ENCODE peak calls at places on chromosome 4, in ten cellular contexts. M is WTC11, W is RWPE1, S is HCT116, E is AG09309, F is keratinocyte, V is A549, O is GM12878, N is progenitor cell of endocrine pancreas, K is AG10803. Q is an unnamed sample.

GRCh38 chr4:94441838-94442237 is 9.9 kb upstream of the PDLIM5 start:
- DNase-seq in M (no peak), V (no peak), N (no peak), E (no peak), W (no peak), O (no peak), S (no peak), F (no peak), K (no peak), Q (no peak)

GRCh38 chr4:84965558-84966381 is 720 bp downstream of the WDFY3 start:
- DNase-seq in W (peak; percentile 46), O (no peak), S (no peak), K (peak; percentile 38), E (no peak), N (peak; percentile 59), V (peak; percentile 31), F (no peak), M (peak; percentile 69), Q (peak; percentile 9)

GRCh38 chr4:174929346-174929745 is 11.2 kb downstream of the ADAM29 start:
- DNase-seq in E (no peak), N (no peak), W (no peak), M (no peak), F (no peak), V (no peak), K (no peak), S (no peak), O (no peak), Q (no peak)

GRCh38 chr4:153113061-153113837 is 91.0 kb upstream of the TRIM2 start:
- DNase-seq in V (no peak), E (peak; percentile 80), M (no peak), S (no peak), O (no peak), K (peak; percentile 79), N (no peak), F (no peak), W (no peak), Q (no peak)

GRCh38 chr4:53113433-53114215 is 251.5 kb downstream of the RASL11B start:
- DNase-seq in N (no peak), V (no peak), E (no peak), O (no peak), S (no peak), W (no peak), F (no peak), K (peak; percentile 66), M (no peak), Q (no peak)

GRCh38 chr4:113446019-113446418 is 315.5 kb downstream of the CAMK2D start:
- DNase-seq in O (no peak), F (peak; percentile 78), W (peak; percentile 66), K (peak; percentile 75), M (no peak), S (peak; percentile 98), N (no peak), E (no peak), V (peak; percentile 44), Q (no peak)

GRCh38 chr4:52173470-52174055 is 122.5 kb downstream of the SPATA18 start:
- DNase-seq in N (no peak), K (peak; percentile 78), M (no peak), O (no peak), F (no peak), W (no peak), S (no peak), V (no peak), E (peak; percentile 24), Q (no peak)

GRCh38 chr4:152628128-152628527 is 51.7 kb downstream of the TMEM154 start:
- DNase-seq in N (no peak), M (no peak), V (no peak), W (no peak), S (no peak), O (no peak), K (peak; percentile 84), F (no peak), E (no peak), Q (no peak)

GRCh38 chr4:166527500-166527899 is 654.5 kb downstream of the TLL1 start:
- DNase-seq in F (no peak), E (peak; percentile 4), W (no peak), S (no peak), V (no peak), O (no peak), N (no peak), K (peak; percentile 1), M (no peak), Q (no peak)

GRCh38 chr4:169070071-169070894 is 60.2 kb upstream of the CBR4 start:
- DNase-seq in E (peak; percentile 95), V (peak; percentile 74), W (peak; percentile 93), S (peak; percentile 76), K (peak; percentile 90), F (peak; percentile 98), O (no peak), M (peak; percentile 54), N (no peak), Q (no peak)

GRCh38 chr4:159292137-159292896 is 189.4 kb downstream of the RAPGEF2 start:
- DNase-seq in F (no peak), O (no peak), K (no peak), W (no peak), E (no peak), N (no peak), S (no peak), M (peak; percentile 18), V (no peak), Q (no peak)

GRCh38 chr4:37054670-37055069 is 189.9 kb upstream of the NWD2 start:
- DNase-seq in F (no peak), E (no peak), O (no peak), V (no peak), W (no peak), K (no peak), S (no peak), N (no peak), M (peak; percentile 31), Q (no peak)

GRCh38 chr4:171891038-171891437 is 77.8 kb downstream of the GALNTL6 start:
- DNase-seq in N (no peak), M (no peak), V (no peak), F (no peak), O (no peak), E (no peak), K (no peak), W (no peak), S (no peak), Q (peak; percentile 4)
- TF ChIP-seq CTCF in N (no peak), M (no peak), V (no peak), F (no peak), O (no peak), E (no peak), K (no peak), W (no peak), S (no peak), Q (no peak)

DNA sequence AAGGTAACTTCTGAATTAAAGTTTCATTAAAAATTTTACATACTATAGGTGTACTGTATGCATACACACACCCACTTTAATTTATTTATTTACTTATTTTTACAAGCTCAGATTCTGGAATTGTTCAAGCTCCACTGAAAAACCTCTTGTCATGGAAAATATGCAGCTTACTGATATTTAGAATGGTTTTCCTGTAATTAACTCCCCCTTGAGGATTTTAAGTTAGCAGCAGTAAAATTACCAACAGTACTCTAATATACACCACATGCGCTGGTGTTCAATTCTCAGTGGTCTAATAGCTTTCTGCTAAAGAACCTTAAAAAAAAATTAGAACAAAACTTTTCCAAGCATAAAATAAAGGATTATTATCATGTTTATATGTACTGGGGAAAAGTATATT is 12.0 kb downstream of the MAB21L2 start:
- DNase-seq in N (no peak), F (no peak), W (no peak), K (peak; percentile 35), S (no peak), O (no peak), V (peak; percentile 18), E (peak; percentile 13), M (no peak), Q (no peak)
- TF ChIP-seq CTCF in N (no peak), F (no peak), W (peak; percentile 8), K (peak; percentile 56), S (no peak), O (no peak), V (peak; percentile 29), E (peak; percentile 28), M (no peak), Q (no peak)

GRCh38 chr4:136002316-136002715 is 1530.0 kb downstream of the PCDH18 start:
- DNase-seq in W (no peak), M (no peak), O (no peak), K (no peak), V (peak; percentile 5), S (no peak), E (no peak), N (no peak), F (no peak), Q (no peak)
- TF ChIP-seq CTCF in W (no peak), M (no peak), O (no peak), K (no peak), V (no peak), S (no peak), E (no peak), N (no peak), F (no peak), Q (no peak)

DNA sequence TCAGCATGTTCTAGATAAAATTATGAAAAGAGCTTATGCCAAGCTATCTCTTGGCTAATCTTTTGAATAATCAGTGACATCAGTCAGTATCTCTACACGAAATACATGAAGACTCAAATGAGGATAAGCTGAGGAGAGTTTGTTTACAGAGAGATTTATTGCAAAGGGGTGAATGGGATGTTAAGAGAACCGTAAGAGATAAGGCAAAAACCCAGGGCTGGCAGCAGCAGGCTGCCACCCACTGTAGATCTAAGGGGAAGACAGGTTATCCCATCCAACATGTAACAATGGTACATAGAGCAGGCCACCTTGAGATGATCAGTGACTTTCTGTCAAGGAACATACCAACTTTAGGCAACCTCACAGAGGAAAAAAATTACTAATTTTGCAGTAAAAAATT is 432.1 kb upstream of the NR3C2 start:
- DNase-seq in O (no peak), K (no peak), F (no peak), V (no peak), N (no peak), W (no peak), M (no peak), S (no peak), E (no peak), Q (no peak)
- TF ChIP-seq CTCF in O (no peak), K (no peak), F (peak; percentile 59), V (no peak), N (no peak), W (no peak), M (no peak), S (no peak), E (no peak), Q (no peak)

GRCh38 chr4:74037076-74037475 is 1.4 kb downstream of the CXCL3 start:
- DNase-seq in K (no peak), M (no peak), E (no peak), N (no peak), O (no peak), S (no peak), F (no peak), V (no peak), W (no peak), Q (no peak)
- TF ChIP-seq CTCF in K (no peak), M (no peak), E (no peak), N (no peak), O (no peak), S (no peak), F (no peak), V (no peak), W (no peak), Q (no peak)

Q was measured in GM10248.